ENCODE peak calls at places on chromosomes 4 and X, in nine cellular contexts. One of them, this sample, is unnamed.

GRCh38 chr4:54637325-54637724 is 20.4 kb upstream of the KIT start:
- DNase-seq in cardiac muscle cell: no peak
- DNase-seq in H9: no peak
- DNase-seq in GM12878: no peak
- DNase-seq in CD4-positive, alpha-beta T cell: no peak
- DNase-seq in tibial nerve: no peak
- DNase-seq in CD4-positive, alpha-beta memory T cell: no peak
- DNase-seq in vagina: no peak
- DNase-seq in aorta: no peak
- DNase-seq in this sample: no peak

GRCh38 chrX:16718824-16719333 is 533 bp upstream of the SYAP1 start:
- DNase-seq in cardiac muscle cell: no peak
- DNase-seq in H9: no peak
- DNase-seq in GM12878: no peak
- DNase-seq in CD4-positive, alpha-beta T cell: no peak
- DNase-seq in tibial nerve: no peak
- DNase-seq in CD4-positive, alpha-beta memory T cell: no peak
- DNase-seq in vagina: no peak
- DNase-seq in aorta: no peak
- DNase-seq in this sample: no peak

GRCh38 chr4:153067376-153067775 is 131.3 kb downstream of the FHDC1 start:
- DNase-seq in cardiac muscle cell: peak; percentile 57
- DNase-seq in H9: no peak
- DNase-seq in GM12878: no peak
- DNase-seq in CD4-positive, alpha-beta T cell: no peak
- DNase-seq in tibial nerve: no peak
- DNase-seq in CD4-positive, alpha-beta memory T cell: no peak
- DNase-seq in vagina: peak; percentile 76
- DNase-seq in aorta: no peak
- DNase-seq in this sample: no peak

GRCh38 chr4:51836531-51836930 is 6.4 kb upstream of the DCUN1D4 start:
- DNase-seq in cardiac muscle cell: no peak
- DNase-seq in H9: no peak
- DNase-seq in GM12878: no peak
- DNase-seq in CD4-positive, alpha-beta T cell: no peak
- DNase-seq in tibial nerve: no peak
- DNase-seq in CD4-positive, alpha-beta memory T cell: no peak
- DNase-seq in vagina: no peak
- DNase-seq in aorta: no peak
- DNase-seq in this sample: no peak

GRCh38 chr4:183675625-183676024 is 16.5 kb downstream of the TRAPPC11 start:
- DNase-seq in cardiac muscle cell: no peak
- DNase-seq in H9: no peak
- DNase-seq in GM12878: no peak
- DNase-seq in CD4-positive, alpha-beta T cell: no peak
- DNase-seq in tibial nerve: no peak
- DNase-seq in CD4-positive, alpha-beta memory T cell: no peak
- DNase-seq in vagina: no peak
- DNase-seq in aorta: no peak
- DNase-seq in this sample: no peak

GRCh38 chr4:20288846-20289512 is 37.3 kb downstream of the SLIT2 start:
- DNase-seq in cardiac muscle cell: no peak
- DNase-seq in H9: no peak
- DNase-seq in GM12878: no peak
- DNase-seq in CD4-positive, alpha-beta T cell: no peak
- DNase-seq in tibial nerve: no peak
- DNase-seq in CD4-positive, alpha-beta memory T cell: no peak
- DNase-seq in vagina: no peak
- DNase-seq in aorta: no peak
- DNase-seq in this sample: no peak

GRCh38 chr4:62709618-62710252 is 1509.6 kb downstream of the ADGRL3 start:
- DNase-seq in cardiac muscle cell: peak; percentile 66
- DNase-seq in H9: no peak
- DNase-seq in GM12878: no peak
- DNase-seq in CD4-positive, alpha-beta T cell: no peak
- DNase-seq in tibial nerve: no peak
- DNase-seq in CD4-positive, alpha-beta memory T cell: no peak
- DNase-seq in vagina: no peak
- DNase-seq in aorta: no peak
- DNase-seq in this sample: no peak

GRCh38 chrX:72271091-72271490 is 6.0 kb downstream of the RPS4X start:
- DNase-seq in cardiac muscle cell: no peak
- DNase-seq in H9: no peak
- DNase-seq in GM12878: no peak
- DNase-seq in CD4-positive, alpha-beta T cell: no peak
- DNase-seq in tibial nerve: no peak
- DNase-seq in CD4-positive, alpha-beta memory T cell: no peak
- DNase-seq in vagina: no peak
- DNase-seq in aorta: no peak
- DNase-seq in this sample: no peak

GRCh38 chr4:163161536-163162205 is 5.0 kb downstream of the NAF1 start:
- DNase-seq in cardiac muscle cell: no peak
- DNase-seq in H9: no peak
- DNase-seq in GM12878: no peak
- DNase-seq in CD4-positive, alpha-beta T cell: no peak
- DNase-seq in tibial nerve: no peak
- DNase-seq in CD4-positive, alpha-beta memory T cell: no peak
- DNase-seq in vagina: no peak
- DNase-seq in aorta: no peak
- DNase-seq in this sample: no peak

GRCh38 chrX:125977851-125978250 is 188.2 kb downstream of the DCAF12L2 start:
- DNase-seq in cardiac muscle cell: no peak
- DNase-seq in H9: no peak
- DNase-seq in GM12878: no peak
- DNase-seq in CD4-positive, alpha-beta T cell: no peak
- DNase-seq in tibial nerve: no peak
- DNase-seq in CD4-positive, alpha-beta memory T cell: no peak
- DNase-seq in vagina: no peak
- DNase-seq in aorta: no peak
- DNase-seq in this sample: no peak

GRCh38 chr4:147842573-147842972 is 110.7 kb downstream of the ARHGAP10 start:
- DNase-seq in cardiac muscle cell: no peak
- DNase-seq in H9: no peak
- DNase-seq in GM12878: no peak
- DNase-seq in CD4-positive, alpha-beta T cell: no peak
- DNase-seq in tibial nerve: no peak
- DNase-seq in CD4-positive, alpha-beta memory T cell: no peak
- DNase-seq in vagina: no peak
- DNase-seq in aorta: no peak
- DNase-seq in this sample: no peak

GRCh38 chr4:52643846-52644245 is 15.3 kb downstream of the USP46 start:
- DNase-seq in cardiac muscle cell: peak; percentile 81
- DNase-seq in H9: no peak
- DNase-seq in GM12878: no peak
- DNase-seq in CD4-positive, alpha-beta T cell: no peak
- DNase-seq in tibial nerve: peak; percentile 50
- DNase-seq in CD4-positive, alpha-beta memory T cell: no peak
- DNase-seq in vagina: no peak
- DNase-seq in aorta: peak; percentile 88
- DNase-seq in this sample: peak; percentile 91

GRCh38 chr4:144709793-144710525 is 64.0 kb downstream of the HHIP start:
- DNase-seq in cardiac muscle cell: no peak
- DNase-seq in H9: no peak
- DNase-seq in GM12878: no peak
- DNase-seq in CD4-positive, alpha-beta T cell: no peak
- DNase-seq in tibial nerve: peak; percentile 25
- DNase-seq in CD4-positive, alpha-beta memory T cell: no peak
- DNase-seq in vagina: no peak
- DNase-seq in aorta: no peak
- DNase-seq in this sample: no peak

GRCh38 chr4:153257151-153257620 is 52.9 kb downstream of the TRIM2 start:
- DNase-seq in cardiac muscle cell: peak; percentile 49
- DNase-seq in H9: peak; percentile 77
- DNase-seq in GM12878: no peak
- DNase-seq in CD4-positive, alpha-beta T cell: no peak
- DNase-seq in tibial nerve: no peak
- DNase-seq in CD4-positive, alpha-beta memory T cell: no peak
- DNase-seq in vagina: no peak
- DNase-seq in aorta: no peak
- DNase-seq in this sample: no peak

GRCh38 chrX:25524150-25524549 is 508.4 kb upstream of the ARX start:
- DNase-seq in cardiac muscle cell: no peak
- DNase-seq in H9: no peak
- DNase-seq in GM12878: no peak
- DNase-seq in CD4-positive, alpha-beta T cell: no peak
- DNase-seq in tibial nerve: no peak
- DNase-seq in CD4-positive, alpha-beta memory T cell: no peak
- DNase-seq in vagina: no peak
- DNase-seq in aorta: no peak
- DNase-seq in this sample: peak; percentile 26

DNA sequence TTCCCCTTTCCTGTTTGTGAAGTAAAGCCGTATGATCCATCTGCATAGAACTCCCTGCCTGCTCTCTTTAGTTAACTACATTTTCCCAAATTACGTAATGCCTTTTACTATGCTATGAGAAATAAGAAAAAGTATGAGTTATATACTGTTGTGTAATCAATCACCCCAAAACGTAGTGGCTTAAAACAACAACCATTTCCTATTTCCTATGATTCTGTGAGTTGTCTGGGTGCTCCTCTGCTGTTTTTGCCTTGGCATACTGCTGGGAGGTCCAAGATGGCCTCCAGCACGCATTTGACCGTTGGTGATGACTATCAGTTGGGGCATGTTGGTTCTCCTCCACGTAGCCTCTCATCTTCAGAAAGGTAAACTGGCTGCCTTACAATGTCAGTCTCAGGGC is 39.8 kb downstream of the BBS12 start:
- DNase-seq in cardiac muscle cell: no peak
- DNase-seq in H9: no peak
- DNase-seq in GM12878: no peak
- DNase-seq in CD4-positive, alpha-beta T cell: no peak
- DNase-seq in tibial nerve: no peak
- DNase-seq in CD4-positive, alpha-beta memory T cell: no peak
- DNase-seq in vagina: no peak
- DNase-seq in aorta: no peak
- DNase-seq in this sample: no peak
- H3K27ac ChIP-seq in cardiac muscle cell: no peak overlapping the region
- H3K27ac ChIP-seq in H9: no peak overlapping the region
- H3K27ac ChIP-seq in GM12878: no peak overlapping the region
- H3K27ac ChIP-seq in CD4-positive, alpha-beta T cell: no peak overlapping the region
- H3K27ac ChIP-seq in tibial nerve: no peak overlapping the region
- H3K27ac ChIP-seq in CD4-positive, alpha-beta memory T cell: no peak overlapping the region
- H3K27ac ChIP-seq in vagina: no peak overlapping the region
- H3K27ac ChIP-seq in aorta: no peak overlapping the region
- H3K27ac ChIP-seq in this sample: no peak overlapping the region

GRCh38 chr4:2933566-2934076 is 29.6 kb downstream of the NOP14 start:
- DNase-seq in cardiac muscle cell: no peak
- DNase-seq in H9: no peak
- DNase-seq in GM12878: no peak
- DNase-seq in CD4-positive, alpha-beta T cell: no peak
- DNase-seq in tibial nerve: no peak
- DNase-seq in CD4-positive, alpha-beta memory T cell: no peak
- DNase-seq in vagina: peak; percentile 89
- DNase-seq in aorta: peak; percentile 61
- DNase-seq in this sample: no peak
- H3K27ac ChIP-seq in cardiac muscle cell: no peak overlapping the region
- H3K27ac ChIP-seq in H9: no peak overlapping the region
- H3K27ac ChIP-seq in GM12878: peak overlapping the region; percentile 65
- H3K27ac ChIP-seq in CD4-positive, alpha-beta T cell: peak overlapping the region; percentile 77
- H3K27ac ChIP-seq in tibial nerve: peak overlapping the region; percentile 95
- H3K27ac ChIP-seq in CD4-positive, alpha-beta memory T cell: peak overlapping the region; percentile 70
- H3K27ac ChIP-seq in vagina: peak overlapping the region; percentile 87
- H3K27ac ChIP-seq in aorta: peak overlapping the region; percentile 62
- H3K27ac ChIP-seq in this sample: no peak overlapping the region

GRCh38 chrX:153493085-153493484 is 1.7 kb upstream of the BGN start:
- DNase-seq in cardiac muscle cell: no peak
- DNase-seq in H9: no peak
- DNase-seq in GM12878: no peak
- DNase-seq in CD4-positive, alpha-beta T cell: no peak
- DNase-seq in tibial nerve: no peak
- DNase-seq in CD4-positive, alpha-beta memory T cell: no peak
- DNase-seq in vagina: no peak
- DNase-seq in aorta: no peak
- DNase-seq in this sample: no peak

GRCh38 chrX:153490217-153490616 is 4.6 kb upstream of the BGN start:
- DNase-seq in cardiac muscle cell: no peak
- DNase-seq in H9: no peak
- DNase-seq in GM12878: no peak
- DNase-seq in CD4-positive, alpha-beta T cell: no peak
- DNase-seq in tibial nerve: no peak
- DNase-seq in CD4-positive, alpha-beta memory T cell: no peak
- DNase-seq in vagina: no peak
- DNase-seq in aorta: no peak
- DNase-seq in this sample: no peak

GRCh38 chrX:153492543-153492942 is 2.2 kb upstream of the BGN start:
- DNase-seq in cardiac muscle cell: no peak
- DNase-seq in H9: no peak
- DNase-seq in GM12878: no peak
- DNase-seq in CD4-positive, alpha-beta T cell: no peak
- DNase-seq in tibial nerve: no peak
- DNase-seq in CD4-positive, alpha-beta memory T cell: no peak
- DNase-seq in vagina: no peak
- DNase-seq in aorta: no peak
- DNase-seq in this sample: no peak

GRCh38 chrX:153492153-153492454 is 2.7 kb upstream of the BGN start:
- DNase-seq in cardiac muscle cell: no peak
- DNase-seq in H9: no peak
- DNase-seq in GM12878: no peak
- DNase-seq in CD4-positive, alpha-beta T cell: no peak
- DNase-seq in tibial nerve: no peak
- DNase-seq in CD4-positive, alpha-beta memory T cell: no peak
- DNase-seq in vagina: no peak
- DNase-seq in aorta: no peak
- DNase-seq in this sample: no peak

DNA sequence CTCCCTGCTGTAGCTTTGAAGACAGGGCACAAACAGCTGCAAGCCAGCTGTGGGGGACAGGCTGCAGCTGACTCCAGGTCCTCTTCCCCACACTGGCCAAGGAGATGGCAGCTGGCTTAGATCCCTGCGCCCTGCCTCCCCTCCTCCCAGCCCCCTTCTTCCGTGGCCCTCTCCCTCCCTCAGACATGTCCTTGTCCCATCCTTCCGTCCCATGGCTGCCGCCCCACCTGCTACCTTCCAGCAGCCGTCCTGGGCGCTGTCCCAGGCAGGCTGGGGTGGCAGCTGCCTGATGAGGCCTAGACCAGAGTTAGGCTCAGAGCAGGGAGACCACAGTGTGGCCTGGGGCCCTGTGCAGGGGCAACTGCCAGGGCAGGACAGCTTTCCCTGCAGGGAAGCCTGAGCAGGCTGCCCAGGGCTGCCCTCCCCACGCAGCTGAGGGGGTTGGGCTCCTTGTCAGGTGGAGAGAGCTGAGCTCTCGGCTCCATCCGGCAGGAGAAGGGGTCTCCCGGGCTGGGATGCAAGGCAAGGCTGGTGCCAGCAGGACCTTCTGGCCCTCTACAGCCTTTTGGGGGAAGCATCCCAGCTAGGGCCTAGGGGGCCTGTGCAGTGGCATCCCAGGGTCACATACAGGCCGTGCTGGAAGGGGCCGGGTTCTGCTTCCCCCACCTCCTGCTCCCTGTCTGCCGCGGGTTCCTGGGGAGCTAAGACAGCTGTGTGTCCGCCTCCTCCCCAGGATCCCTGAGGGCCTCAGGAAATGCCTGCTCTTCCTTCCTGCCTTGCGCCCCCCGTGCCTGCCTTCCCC is 3.2 kb upstream of the BGN start:
- DNase-seq in cardiac muscle cell: no peak
- DNase-seq in H9: no peak
- DNase-seq in GM12878: no peak
- DNase-seq in CD4-positive, alpha-beta T cell: no peak
- DNase-seq in tibial nerve: no peak
- DNase-seq in CD4-positive, alpha-beta memory T cell: no peak
- DNase-seq in vagina: no peak
- DNase-seq in aorta: no peak
- DNase-seq in this sample: no peak
- H3K27ac ChIP-seq in cardiac muscle cell: no peak overlapping the region
- H3K27ac ChIP-seq in H9: no peak overlapping the region
- H3K27ac ChIP-seq in GM12878: no peak overlapping the region
- H3K27ac ChIP-seq in CD4-positive, alpha-beta T cell: no peak overlapping the region
- H3K27ac ChIP-seq in tibial nerve: no peak overlapping the region
- H3K27ac ChIP-seq in CD4-positive, alpha-beta memory T cell: no peak overlapping the region
- H3K27ac ChIP-seq in vagina: no peak overlapping the region
- H3K27ac ChIP-seq in aorta: peak overlapping the region; percentile 42
- H3K27ac ChIP-seq in this sample: no peak overlapping the region

GRCh38 chr4:169254546-169254983 is 16.2 kb downstream of the SH3RF1 start:
- DNase-seq in cardiac muscle cell: no peak
- DNase-seq in H9: no peak
- DNase-seq in GM12878: no peak
- DNase-seq in CD4-positive, alpha-beta T cell: no peak
- DNase-seq in tibial nerve: peak; percentile 52
- DNase-seq in CD4-positive, alpha-beta memory T cell: no peak
- DNase-seq in vagina: no peak
- DNase-seq in aorta: peak; percentile 59
- DNase-seq in this sample: peak; percentile 59
- H3K27ac ChIP-seq in cardiac muscle cell: no peak overlapping the region
- H3K27ac ChIP-seq in H9: no peak overlapping the region
- H3K27ac ChIP-seq in GM12878: no peak overlapping the region
- H3K27ac ChIP-seq in CD4-positive, alpha-beta T cell: no peak overlapping the region
- H3K27ac ChIP-seq in tibial nerve: peak overlapping the region; percentile 44
- H3K27ac ChIP-seq in CD4-positive, alpha-beta memory T cell: no peak overlapping the region
- H3K27ac ChIP-seq in vagina: no peak overlapping the region
- H3K27ac ChIP-seq in aorta: no peak overlapping the region
- H3K27ac ChIP-seq in this sample: peak overlapping the region; percentile 62

This sample was measured in right lobe of liver.